ENCODE peak calls at places on chromosomes 11 and 22, in six cellular contexts. J, H, M, L, Y and R are unnamed samples.

GRCh38 chr11:73478737-73479347 is 102.6 kb downstream of the RELT start:
- DNase-seq in J (no peak), H (no peak), M (peak), L (no peak), Y (peak), R (no peak)

GRCh38 chr11:113874096-113874919 is 1.1 kb downstream of the USP28 start:
- DNase-seq in J (no peak), H (no peak), M (peak), L (no peak), Y (peak), R (no peak)

GRCh38 chr11:128323381-128323780 is 264.0 kb downstream of the ETS1 start:
- DNase-seq in J (no peak), H (no peak), M (peak), L (no peak), Y (no peak), R (peak)

GRCh38 chr11:130999086-130999485 is 82.8 kb upstream of the SNX19 start:
- DNase-seq in J (no peak), H (no peak), M (peak), L (no peak), Y (no peak), R (no peak)

GRCh38 chr11:77062924-77063323 is 3.8 kb upstream of the CAPN5 start:
- DNase-seq in J (no peak), H (no peak), M (no peak), L (no peak), Y (no peak), R (no peak)

GRCh38 chr11:67117176-67117575 is 1.9 kb upstream of the KDM2A start:
- DNase-seq in J (no peak), H (no peak), M (no peak), L (no peak), Y (no peak), R (no peak)

GRCh38 chr22:37632174-37633081 is 7.0 kb upstream of the SH3BP1 start:
- DNase-seq in J (no peak), H (no peak), M (no peak), L (no peak), Y (no peak), R (peak)

GRCh38 chr22:29632672-29633071 is 29.2 kb downstream of the NF2 start:
- DNase-seq in J (no peak), H (no peak), M (no peak), L (no peak), Y (no peak), R (no peak)

GRCh38 chr11:76376746-76377558 is 4.0 kb downstream of the THAP12 start:
- DNase-seq in J (no peak), H (no peak), M (no peak), L (no peak), Y (no peak), R (no peak)

GRCh38 chr11:117376517-117376916 is 48.9 kb downstream of the CEP164 start:
- DNase-seq in J (no peak), H (no peak), M (no peak), L (no peak), Y (no peak), R (no peak)

GRCh38 chr22:42281706-42282251 is 11.3 kb upstream of the TCF20 start:
- DNase-seq in J (no peak), H (no peak), M (no peak), L (no peak), Y (no peak), R (no peak)

GRCh38 chr11:118287006-118287405 is 17.5 kb upstream of the CD3E start:
- DNase-seq in J (no peak), H (no peak), M (no peak), L (no peak), Y (peak), R (no peak)

GRCh38 chr11:102225689-102226562 is 91.4 kb upstream of the BIRC3 start:
- DNase-seq in J (no peak), H (no peak), M (peak), L (no peak), Y (no peak), R (no peak)

GRCh38 chr11:76639621-76640020 is 30.9 kb downstream of the LRRC32 start:
- DNase-seq in J (no peak), H (no peak), M (no peak), L (peak), Y (no peak), R (no peak)

GRCh38 chr22:36466258-36466657 is 15.2 kb downstream of the TXN2 start:
- DNase-seq in J (no peak), H (no peak), M (no peak), L (no peak), Y (no peak), R (no peak)

GRCh38 chr11:112113539-112114457 is 27.1 kb downstream of the SDHD start:
- DNase-seq in J (no peak), H (no peak), M (peak), L (no peak), Y (peak), R (no peak)

GRCh38 chr11:19552684-19553083 is 160.0 kb upstream of the NAV2 start:
- DNase-seq in J (no peak), H (no peak), M (no peak), L (no peak), Y (no peak), R (no peak)

GRCh38 chr11:93000511-93001476 is 31.3 kb downstream of the MTNR1B start:
- DNase-seq in J (no peak), H (no peak), M (peak), L (no peak), Y (peak), R (no peak)

GRCh38 chr11:19955660-19956059 is 204.6 kb downstream of the DBX1 start:
- DNase-seq in J (no peak), H (no peak), M (no peak), L (no peak), Y (no peak), R (no peak)

GRCh38 chr11:95682552-95682951 is 107.0 kb downstream of the FAM76B start:
- DNase-seq in J (no peak), H (no peak), M (no peak), L (peak), Y (no peak), R (no peak)

GRCh38 chr11:116660011-116660410 is 112.8 kb downstream of the BUD13 start:
- DNase-seq in J (no peak), H (no peak), M (no peak), L (no peak), Y (no peak), R (no peak)

GRCh38 chr22:31977141-31977781 is 32.9 kb downstream of the YWHAH start:
- DNase-seq in J (peak), H (peak), M (peak), L (peak), Y (peak), R (peak)

GRCh38 chr11:96105944-96106343 is 182.0 kb upstream of the MTMR2 start:
- DNase-seq in J (no peak), H (no peak), M (no peak), L (no peak), Y (no peak), R (no peak)

GRCh38 chr11:60854140-60854846 is 1.5 kb downstream of the PTGDR2 start:
- DNase-seq in J (no peak), H (no peak), M (no peak), L (no peak), Y (no peak), R (no peak)

GRCh38 chr11:116772443-116773202 is at the start of gene BUD13:
- DNase-seq in J (peak), H (peak), M (peak), L (peak), Y (peak), R (peak)

GRCh38 chr11:34600339-34601084 is 20.4 kb upstream of the EHF start:
- DNase-seq in J (no peak), H (peak), M (peak), L (no peak), Y (peak), R (no peak)

GRCh38 chr22:43378011-43378704 is 33.7 kb upstream of the MPPED1 start:
- DNase-seq in J (no peak), H (peak), M (peak), L (no peak), Y (no peak), R (peak)

GRCh38 chr11:77130763-77131513 is 2.9 kb downstream of the MYO7A start:
- DNase-seq in J (no peak), H (peak), M (peak), L (no peak), Y (no peak), R (no peak)

GRCh38 chr11:131609317-131609716 is 238.9 kb downstream of the NTM start:
- DNase-seq in J (no peak), H (no peak), M (peak), L (no peak), Y (no peak), R (no peak)

GRCh38 chr11:22991196-22991595 is 130.9 kb upstream of the CCDC179 start:
- DNase-seq in J (no peak), H (no peak), M (no peak), L (no peak), Y (no peak), R (no peak)

GRCh38 chr11:35009191-35009940 is 92.9 kb downstream of the PDHX start:
- DNase-seq in J (no peak), H (peak), M (peak), L (no peak), Y (peak), R (no peak)

GRCh38 chr11:65498042-65498726 is 661 bp upstream of the MALAT1 start:
- DNase-seq in J (peak), H (peak), M (peak), L (peak), Y (peak), R (peak)

GRCh38 chr11:127859941-127860354 is 727.4 kb downstream of the ETS1 start:
- DNase-seq in J (no peak), H (no peak), M (no peak), L (no peak), Y (no peak), R (no peak)

GRCh38 chr11:74575999-74576398 is 16.4 kb upstream of the POLD3 start:
- DNase-seq in J (no peak), H (no peak), M (no peak), L (no peak), Y (no peak), R (no peak)

GRCh38 chr11:79173615-79174014 is 267.2 kb downstream of the TENM4 start:
- DNase-seq in J (no peak), H (no peak), M (peak), L (no peak), Y (no peak), R (no peak)

GRCh38 chr11:75478690-75479597 is 45.9 kb upstream of the KLHL35 start:
- DNase-seq in J (no peak), H (no peak), M (no peak), L (no peak), Y (no peak), R (no peak)

GRCh38 chr11:6666302-6667183 is 10.9 kb upstream of the DCHS1 start:
- DNase-seq in J (no peak), H (no peak), M (no peak), L (no peak), Y (no peak), R (no peak)